ENCODE peak calls at places on chromosome 3, in seven cellular contexts. Y, N, D, L, K, E and P are unnamed samples.
A peak's percentile ranks its signal among the peaks of the same experiment; 100 is the strongest.

GRCh38 chr3:4977001-4977888 is 2.0 kb upstream of the BHLHE40 start:
- DNase-seq in Y (peak; percentile 91), N (no peak), D (peak; percentile 68), L (peak; percentile 49), K (peak; percentile 86), E (peak; percentile 68), P (no peak)

GRCh38 chr3:46298871-46299607 is 54.9 kb upstream of the CCR2 start:
- DNase-seq in Y (no peak), N (no peak), D (no peak), L (no peak), K (no peak), E (no peak), P (no peak)

GRCh38 chr3:18424862-18425640 is at the start of gene SATB1:
- DNase-seq in Y (peak; percentile 62), N (peak; percentile 75), D (peak; percentile 72), L (peak; percentile 69), K (peak; percentile 68), E (peak; percentile 78), P (peak; percentile 85)

GRCh38 chr3:128196645-128197044 is 43.4 kb downstream of the EEFSEC start:
- DNase-seq in Y (no peak), N (no peak), D (no peak), L (no peak), K (no peak), E (no peak), P (no peak)

GRCh38 chr3:58469096-58469495 is 22.8 kb upstream of the KCTD6 start:
- DNase-seq in Y (no peak), N (no peak), D (no peak), L (no peak), K (no peak), E (no peak), P (no peak)

GRCh38 chr3:142081178-142081577 is 68.2 kb downstream of the TFDP2 start:
- DNase-seq in Y (no peak), N (no peak), D (no peak), L (no peak), K (no peak), E (no peak), P (no peak)

GRCh38 chr3:98003306-98003969 is 31.2 kb upstream of the RIOX2 start:
- DNase-seq in Y (no peak), N (no peak), D (no peak), L (no peak), K (no peak), E (no peak), P (no peak)

GRCh38 chr3:171967137-171967783 is 72.1 kb upstream of the FNDC3B start:
- DNase-seq in Y (peak; percentile 88), N (no peak), D (no peak), L (no peak), K (peak; percentile 89), E (peak; percentile 68), P (no peak)

GRCh38 chr3:138417559-138417982 is 16.8 kb upstream of the ESYT3 start:
- DNase-seq in Y (peak; percentile 89), N (peak; percentile 70), D (peak; percentile 82), L (peak; percentile 80), K (peak; percentile 71), E (peak; percentile 94), P (peak; percentile 85)

GRCh38 chr3:129050556-129051295 is 9.9 kb upstream of the GP9 start:
- DNase-seq in Y (no peak), N (no peak), D (no peak), L (no peak), K (no peak), E (no peak), P (no peak)

GRCh38 chr3:116453676-116454346 is 8.5 kb upstream of the LSAMP start:
- DNase-seq in Y (peak; percentile 34), N (no peak), D (no peak), L (no peak), K (no peak), E (no peak), P (no peak)
- TF ChIP-seq CTCF in Y (peak; percentile 29), N (peak; percentile 43), D (no peak), L (peak; percentile 37), K (peak; percentile 41), E (peak; percentile 16), P (peak; percentile 50)

DNA sequence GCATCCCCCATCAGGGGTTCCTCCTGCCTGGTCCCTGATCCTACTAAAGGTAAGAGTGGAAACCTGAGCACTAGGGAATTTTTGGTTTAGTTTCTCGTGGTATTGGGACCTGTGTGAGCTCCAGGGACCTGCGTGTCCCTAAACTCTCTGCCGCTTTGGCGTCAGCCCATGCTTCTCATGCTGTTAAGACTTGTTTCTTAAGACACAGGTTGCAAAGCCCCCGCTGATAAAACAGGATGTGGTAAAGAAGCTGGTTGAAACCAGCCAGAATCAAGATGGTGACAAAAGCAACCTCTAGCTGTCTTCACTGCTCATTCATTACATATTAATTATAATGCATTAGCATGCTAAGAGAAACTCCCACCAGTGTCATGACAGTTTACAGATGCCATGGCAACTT is 64.6 kb downstream of the LYZL4 start:
- DNase-seq in Y (no peak), N (no peak), D (no peak), L (no peak), K (no peak), E (no peak), P (no peak)
- TF ChIP-seq CTCF in Y (no peak), N (no peak), D (no peak), L (no peak), K (no peak), E (no peak), P (no peak)

GRCh38 chr3:151393961-151394360 is 9.4 kb upstream of the P2RY12 start:
- DNase-seq in Y (no peak), N (no peak), D (no peak), L (no peak), K (peak; percentile 21), E (no peak), P (no peak)

GRCh38 chr3:151394611-151395010 is 10.1 kb upstream of the P2RY12 start:
- DNase-seq in Y (no peak), N (no peak), D (no peak), L (no peak), K (no peak), E (no peak), P (no peak)

GRCh38 chr3:151398895-151399294 is 14.3 kb upstream of the P2RY12 start:
- DNase-seq in Y (no peak), N (no peak), D (no peak), L (no peak), K (no peak), E (no peak), P (no peak)

GRCh38 chr3:151393146-151393831 is 8.7 kb upstream of the P2RY12 start:
- DNase-seq in Y (no peak), N (no peak), D (no peak), L (no peak), K (peak; percentile 17), E (no peak), P (no peak)

GRCh38 chr3:151395806-151396205 is 11.3 kb upstream of the P2RY12 start:
- DNase-seq in Y (peak; percentile 25), N (no peak), D (no peak), L (no peak), K (peak; percentile 67), E (no peak), P (no peak)
- TF ChIP-seq CTCF in Y (no peak), N (no peak), D (no peak), L (no peak), K (no peak), E (no peak), P (no peak)

GRCh38 chr3:175476489-175476888 is 617.4 kb downstream of the NAALADL2 start:
- DNase-seq in Y (no peak), N (no peak), D (no peak), L (no peak), K (no peak), E (no peak), P (no peak)
- TF ChIP-seq CTCF in Y (no peak), N (no peak), D (no peak), L (no peak), K (no peak), E (no peak), P (no peak)

GRCh38 chr3:15428539-15428938 is 1.1 kb downstream of the EAF1 start:
- DNase-seq in Y (peak; percentile 62), N (no peak), D (no peak), L (no peak), K (peak; percentile 79), E (no peak), P (no peak)
- TF ChIP-seq CTCF in Y (no peak), N (no peak), D (no peak), L (no peak), K (no peak), E (no peak), P (no peak)

GRCh38 chr3:130412991-130413390 is 67.5 kb downstream of the COL6A5 start:
- DNase-seq in Y (no peak), N (no peak), D (no peak), L (peak; percentile 62), K (no peak), E (no peak), P (no peak)
- TF ChIP-seq CTCF in Y (no peak), N (no peak), D (no peak), L (no peak), K (no peak), E (no peak), P (no peak)

DNA sequence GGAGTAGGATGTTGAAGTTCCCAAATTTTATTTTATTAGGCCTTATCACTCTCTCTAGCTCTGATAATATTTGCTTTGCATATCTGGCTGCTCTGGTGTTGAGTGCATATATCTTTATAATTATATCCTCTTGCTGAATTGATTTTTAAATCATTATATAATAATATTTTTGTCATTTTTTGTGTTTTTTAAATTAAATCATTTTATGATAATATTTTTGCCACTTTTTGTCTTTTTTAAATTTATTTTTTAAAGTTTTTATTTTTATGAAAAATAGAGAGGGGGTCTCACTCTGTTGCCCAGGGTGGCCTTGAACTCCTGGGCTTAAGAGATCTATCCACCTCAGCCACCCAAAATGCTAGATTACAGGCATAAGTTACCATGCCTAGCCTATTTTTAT is 34.5 kb upstream of the OTOL1 start:
- DNase-seq in Y (no peak), N (no peak), D (no peak), L (no peak), K (no peak), E (no peak), P (no peak)
- TF ChIP-seq CTCF in Y (no peak), N (no peak), D (no peak), L (no peak), K (no peak), E (no peak), P (no peak)

GRCh38 chr3:51719413-51720025 is 12.7 kb downstream of the GRM2 start:
- DNase-seq in Y (no peak), N (no peak), D (no peak), L (no peak), K (no peak), E (no peak), P (no peak)
- TF ChIP-seq CTCF in Y (peak; percentile 12), N (no peak), D (peak; percentile 7), L (no peak), K (peak; percentile 26), E (no peak), P (no peak)